ENCODE peak calls at places on chromosomes 16 and 17, in six cellular contexts. Y is stomach; Z is stimulated activated CD4-positive, alpha-beta T cell treated with anti-CD3 and anti-CD28 coated beads, TNF-alpha, amount 100 ng/mL, for 48 hours; T is GDM1; I is AG08396; E is HTR-8/SVneo. O is an unnamed sample.

GRCh38 chr16:3022208-3022696 is 1.5 kb downstream of the HCFC1R1 start:
- DNase-seq in Y (peak; percentile 91), Z (peak; percentile 86), T (no peak), I (peak; percentile 92), E (peak; percentile 85), O (peak; percentile 88)

GRCh38 chr16:12158428-12158827 is 181.9 kb downstream of the SNX29 start:
- DNase-seq in Y (no peak), Z (no peak), T (no peak), I (no peak), E (no peak), O (no peak)

GRCh38 chr17:36505171-36505570 is 18.7 kb downstream of the ZNHIT3 start:
- DNase-seq in Y (no peak), Z (no peak), T (no peak), I (no peak), E (no peak), O (no peak)

GRCh38 chr17:39573447-39574298 is 34.0 kb downstream of the NEUROD2 start:
- DNase-seq in Y (peak; percentile 67), Z (no peak), T (no peak), I (peak; percentile 93), E (peak; percentile 93), O (peak; percentile 64)

GRCh38 chr16:56554441-56554840 is 10.4 kb upstream of the MT4 start:
- DNase-seq in Y (no peak), Z (no peak), T (no peak), I (no peak), E (no peak), O (no peak)

GRCh38 chr16:967077-967541 is 3.7 kb downstream of the LMF1 start:
- DNase-seq in Y (no peak), Z (no peak), T (no peak), I (no peak), E (no peak), O (no peak)

GRCh38 chr16:65117701-65118448 is 4.0 kb downstream of the CDH11 start:
- DNase-seq in Y (peak; percentile 43), Z (no peak), T (peak; percentile 5), I (peak; percentile 62), E (peak; percentile 17), O (peak; percentile 73)

GRCh38 chr16:11139624-11140375 is 116.2 kb downstream of the SOCS1 start:
- DNase-seq in Y (no peak), Z (peak; percentile 50), T (no peak), I (no peak), E (no peak), O (no peak)

GRCh38 chr16:57962756-57963155 is 8.2 kb downstream of the CNGB1 start:
- DNase-seq in Y (no peak), Z (no peak), T (no peak), I (no peak), E (no peak), O (no peak)

GRCh38 chr17:15123593-15124590 is 141.2 kb downstream of the PMP22 start:
- DNase-seq in Y (no peak), Z (no peak), T (no peak), I (peak; percentile 46), E (peak; percentile 83), O (no peak)

GRCh38 chr16:87602005-87602790 is at the start of gene JPH3:
- DNase-seq in Y (no peak), Z (no peak), T (no peak), I (no peak), E (peak; percentile 87), O (no peak)

GRCh38 chr17:66386789-66387351 is 84.5 kb downstream of the PRKCA start:
- DNase-seq in Y (no peak), Z (no peak), T (no peak), I (no peak), E (no peak), O (no peak)

GRCh38 chr17:5219536-5219935 is 15.1 kb downstream of the SCIMP start:
- DNase-seq in Y (no peak), Z (no peak), T (no peak), I (no peak), E (no peak), O (no peak)

GRCh38 chr16:57039148-57039812 is 49.9 kb downstream of the NLRC5 start:
- DNase-seq in Y (no peak), Z (no peak), T (peak; percentile 4), I (peak; percentile 51), E (no peak), O (no peak)

GRCh38 chr17:55279203-55279602 is 14.4 kb downstream of the HLF start:
- DNase-seq in Y (no peak), Z (no peak), T (no peak), I (no peak), E (no peak), O (no peak)

GRCh38 chr17:14873996-14874395 is 391.1 kb downstream of the PMP22 start:
- DNase-seq in Y (no peak), Z (no peak), T (no peak), I (no peak), E (no peak), O (no peak)

GRCh38 chr17:65850486-65850885 is 289.0 kb upstream of the AXIN2 start:
- DNase-seq in Y (no peak), Z (no peak), T (no peak), I (peak; percentile 17), E (no peak), O (no peak)

GRCh38 chr17:75077490-75078096 is 10.2 kb upstream of the SLC16A5 start:
- DNase-seq in Y (peak; percentile 83), Z (no peak), T (no peak), I (peak; percentile 73), E (no peak), O (peak; percentile 73)

GRCh38 chr16:24508614-24509013 is 30.8 kb upstream of the RBBP6 start:
- DNase-seq in Y (no peak), Z (no peak), T (no peak), I (peak; percentile 54), E (no peak), O (no peak)

GRCh38 chr17:55402374-55402773 is 19.3 kb downstream of the MMD start:
- DNase-seq in Y (no peak), Z (no peak), T (no peak), I (no peak), E (no peak), O (no peak)

GRCh38 chr16:11121083-11121482 is 134.9 kb downstream of the SOCS1 start:
- DNase-seq in Y (no peak), Z (no peak), T (no peak), I (no peak), E (no peak), O (no peak)

GRCh38 chr17:81928497-81929252 is 1.1 kb upstream of the MAFG start:
- DNase-seq in Y (no peak), Z (no peak), T (no peak), I (no peak), E (no peak), O (no peak)

GRCh38 chr16:12362482-12363458 is 386.2 kb downstream of the SNX29 start:
- DNase-seq in Y (no peak), Z (no peak), T (no peak), I (no peak), E (no peak), O (peak; percentile 27)

GRCh38 chr16:80028581-80029380 is 428.2 kb upstream of the MAF start:
- DNase-seq in Y (no peak), Z (no peak), T (no peak), I (no peak), E (no peak), O (no peak)

GRCh38 chr17:79721993-79722671 is 8.6 kb upstream of the ENPP7 start:
- DNase-seq in Y (no peak), Z (no peak), T (no peak), I (no peak), E (peak; percentile 35), O (no peak)

GRCh38 chr16:54030451-54030850 is 256.1 kb downstream of the IRX3 start:
- DNase-seq in Y (no peak), Z (no peak), T (no peak), I (no peak), E (no peak), O (no peak)

GRCh38 chr17:57939797-57940196 is 15.4 kb downstream of the CUEDC1 start:
- DNase-seq in Y (no peak), Z (no peak), T (peak; percentile 71), I (no peak), E (no peak), O (peak; percentile 60)

GRCh38 chr17:34869636-34870035 is 91.6 kb downstream of the CCT6B start:
- DNase-seq in Y (no peak), Z (no peak), T (no peak), I (no peak), E (no peak), O (no peak)

GRCh38 chr16:84329849-84330684 is 35.4 kb downstream of the WFDC1 start:
- DNase-seq in Y (no peak), Z (no peak), T (no peak), I (no peak), E (no peak), O (no peak)

GRCh38 chr17:77392376-77393273 is 251.9 kb downstream of the SEC14L1 start:
- DNase-seq in Y (peak; percentile 63), Z (no peak), T (no peak), I (peak; percentile 67), E (no peak), O (peak; percentile 83)